ENCODE peak calls at places on chromosomes 6 and 20, in ten cellular contexts. One of them, this sample, is unnamed.

GRCh38 chr20:64224344-64225165 is 31.0 kb upstream of the PCMTD2 start:
- DNase-seq in body of pancreas: no peak
- DNase-seq in substantia nigra: no peak
- DNase-seq in A549: no peak
- DNase-seq in CD8-positive, alpha-beta memory T cell: no peak
- DNase-seq in coronary artery: no peak
- DNase-seq in aorta: no peak
- DNase-seq in RWPE1: peak
- DNase-seq in IMR-90: peak
- DNase-seq in pancreas: no peak
- DNase-seq in this sample: no peak

GRCh38 chr6:132096996-132097395 is 145.8 kb upstream of the CCN2 start:
- DNase-seq in CD8-positive, alpha-beta memory T cell: no peak
- DNase-seq in RWPE1: no peak
- DNase-seq in IMR-90: no peak
- DNase-seq in pancreas: no peak
- DNase-seq in substantia nigra: no peak
- DNase-seq in A549: no peak
- DNase-seq in body of pancreas: no peak
- DNase-seq in aorta: no peak
- DNase-seq in coronary artery: no peak
- DNase-seq in this sample: no peak

GRCh38 chr6:30334077-30334476 is 7.3 kb downstream of the TRIM39 start:
- DNase-seq in body of pancreas: no peak
- DNase-seq in pancreas: no peak
- DNase-seq in aorta: no peak
- DNase-seq in coronary artery: no peak
- DNase-seq in CD8-positive, alpha-beta memory T cell: no peak
- DNase-seq in A549: no peak
- DNase-seq in IMR-90: peak
- DNase-seq in substantia nigra: no peak
- DNase-seq in RWPE1: no peak
- DNase-seq in this sample: no peak

GRCh38 chr20:44494681-44495080 is 19.0 kb downstream of the TTPAL start:
- DNase-seq in RWPE1: no peak
- DNase-seq in A549: no peak
- DNase-seq in pancreas: no peak
- DNase-seq in CD8-positive, alpha-beta memory T cell: no peak
- DNase-seq in substantia nigra: no peak
- DNase-seq in IMR-90: no peak
- DNase-seq in body of pancreas: no peak
- DNase-seq in aorta: no peak
- DNase-seq in coronary artery: no peak
- DNase-seq in this sample: no peak

GRCh38 chr20:62083312-62083711 is 17.6 kb upstream of the TAF4 start:
- DNase-seq in A549: no peak
- DNase-seq in CD8-positive, alpha-beta memory T cell: no peak
- DNase-seq in RWPE1: no peak
- DNase-seq in substantia nigra: no peak
- DNase-seq in body of pancreas: no peak
- DNase-seq in pancreas: no peak
- DNase-seq in aorta: no peak
- DNase-seq in IMR-90: no peak
- DNase-seq in coronary artery: no peak
- DNase-seq in this sample: no peak

GRCh38 chr6:121093928-121094327 is 240.4 kb downstream of the TBC1D32 start:
- DNase-seq in aorta: no peak
- DNase-seq in body of pancreas: no peak
- DNase-seq in A549: no peak
- DNase-seq in substantia nigra: no peak
- DNase-seq in IMR-90: peak
- DNase-seq in pancreas: no peak
- DNase-seq in RWPE1: peak
- DNase-seq in CD8-positive, alpha-beta memory T cell: no peak
- DNase-seq in coronary artery: no peak
- DNase-seq in this sample: no peak

GRCh38 chr6:134058622-134059366 is 6.4 kb upstream of the SLC2A12 start:
- DNase-seq in CD8-positive, alpha-beta memory T cell: no peak
- DNase-seq in substantia nigra: no peak
- DNase-seq in RWPE1: no peak
- DNase-seq in IMR-90: peak
- DNase-seq in aorta: no peak
- DNase-seq in pancreas: no peak
- DNase-seq in body of pancreas: no peak
- DNase-seq in A549: no peak
- DNase-seq in coronary artery: no peak
- DNase-seq in this sample: no peak

GRCh38 chr6:167791780-167792478 is 34.8 kb upstream of the AFDN start:
- DNase-seq in coronary artery: no peak
- DNase-seq in RWPE1: no peak
- DNase-seq in IMR-90: no peak
- DNase-seq in aorta: no peak
- DNase-seq in body of pancreas: no peak
- DNase-seq in pancreas: no peak
- DNase-seq in substantia nigra: no peak
- DNase-seq in CD8-positive, alpha-beta memory T cell: no peak
- DNase-seq in A549: no peak
- DNase-seq in this sample: no peak

GRCh38 chr6:10413850-10414765 is 766 bp downstream of the TFAP2A start:
- DNase-seq in coronary artery: no peak
- DNase-seq in substantia nigra: no peak
- DNase-seq in A549: peak
- DNase-seq in IMR-90: no peak
- DNase-seq in RWPE1: peak
- DNase-seq in aorta: no peak
- DNase-seq in pancreas: no peak
- DNase-seq in CD8-positive, alpha-beta memory T cell: no peak
- DNase-seq in body of pancreas: no peak
- DNase-seq in this sample: no peak

GRCh38 chr20:36061754-36062153 is 92.8 kb upstream of the EPB41L1 start:
- DNase-seq in pancreas: no peak
- DNase-seq in RWPE1: no peak
- DNase-seq in substantia nigra: no peak
- DNase-seq in body of pancreas: no peak
- DNase-seq in CD8-positive, alpha-beta memory T cell: no peak
- DNase-seq in IMR-90: no peak
- DNase-seq in A549: no peak
- DNase-seq in aorta: no peak
- DNase-seq in coronary artery: no peak
- DNase-seq in this sample: no peak

GRCh38 chr6:75526502-75527127 is 33.0 kb upstream of the FILIP1 start:
- DNase-seq in coronary artery: no peak
- DNase-seq in pancreas: no peak
- DNase-seq in substantia nigra: peak
- DNase-seq in body of pancreas: peak
- DNase-seq in CD8-positive, alpha-beta memory T cell: peak
- DNase-seq in A549: peak
- DNase-seq in RWPE1: peak
- DNase-seq in IMR-90: peak
- DNase-seq in aorta: no peak
- DNase-seq in this sample: no peak

GRCh38 chr20:37435607-37436006 is 85.4 kb upstream of the NNAT start:
- DNase-seq in A549: no peak
- DNase-seq in RWPE1: no peak
- DNase-seq in aorta: no peak
- DNase-seq in CD8-positive, alpha-beta memory T cell: no peak
- DNase-seq in pancreas: no peak
- DNase-seq in coronary artery: no peak
- DNase-seq in substantia nigra: no peak
- DNase-seq in IMR-90: no peak
- DNase-seq in body of pancreas: no peak
- DNase-seq in this sample: no peak

GRCh38 chr6:21596379-21597242 is 3.1 kb downstream of the SOX4 start:
- DNase-seq in CD8-positive, alpha-beta memory T cell: peak
- DNase-seq in RWPE1: peak
- DNase-seq in substantia nigra: no peak
- DNase-seq in pancreas: peak
- DNase-seq in A549: peak
- DNase-seq in aorta: peak
- DNase-seq in IMR-90: peak
- DNase-seq in body of pancreas: peak
- DNase-seq in coronary artery: peak
- DNase-seq in this sample: peak

GRCh38 chr6:21597243-21597682 is 3.7 kb downstream of the SOX4 start:
- DNase-seq in pancreas: no peak
- DNase-seq in IMR-90: no peak
- DNase-seq in CD8-positive, alpha-beta memory T cell: no peak
- DNase-seq in body of pancreas: no peak
- DNase-seq in substantia nigra: no peak
- DNase-seq in RWPE1: no peak
- DNase-seq in A549: no peak
- DNase-seq in coronary artery: no peak
- DNase-seq in aorta: no peak
- DNase-seq in this sample: no peak

GRCh38 chr6:21598662-21599061 is 5.1 kb downstream of the SOX4 start:
- DNase-seq in RWPE1: no peak
- DNase-seq in pancreas: no peak
- DNase-seq in aorta: no peak
- DNase-seq in body of pancreas: no peak
- DNase-seq in substantia nigra: no peak
- DNase-seq in IMR-90: no peak
- DNase-seq in coronary artery: no peak
- DNase-seq in A549: no peak
- DNase-seq in CD8-positive, alpha-beta memory T cell: no peak
- DNase-seq in this sample: no peak

GRCh38 chr6:21599074-21599639 is 5.6 kb downstream of the SOX4 start:
- DNase-seq in CD8-positive, alpha-beta memory T cell: no peak
- DNase-seq in pancreas: no peak
- DNase-seq in aorta: no peak
- DNase-seq in body of pancreas: no peak
- DNase-seq in RWPE1: no peak
- DNase-seq in substantia nigra: no peak
- DNase-seq in A549: no peak
- DNase-seq in coronary artery: no peak
- DNase-seq in IMR-90: no peak
- DNase-seq in this sample: no peak

GRCh38 chr6:21597706-21598273 is 4.2 kb downstream of the SOX4 start:
- DNase-seq in aorta: no peak
- DNase-seq in IMR-90: no peak
- DNase-seq in coronary artery: no peak
- DNase-seq in substantia nigra: no peak
- DNase-seq in CD8-positive, alpha-beta memory T cell: no peak
- DNase-seq in RWPE1: peak
- DNase-seq in body of pancreas: no peak
- DNase-seq in A549: no peak
- DNase-seq in pancreas: no peak
- DNase-seq in this sample: no peak
- H3K27ac ChIP-seq in aorta: no peak
- H3K27ac ChIP-seq in IMR-90: peak
- H3K27ac ChIP-seq in coronary artery: no peak
- H3K27ac ChIP-seq in substantia nigra: no peak
- H3K27ac ChIP-seq in CD8-positive, alpha-beta memory T cell: no peak
- H3K27ac ChIP-seq in RWPE1: no peak
- H3K27ac ChIP-seq in body of pancreas: no peak
- H3K27ac ChIP-seq in A549: peak
- H3K27ac ChIP-seq in pancreas: peak
- H3K27ac ChIP-seq in this sample: no peak

DNA sequence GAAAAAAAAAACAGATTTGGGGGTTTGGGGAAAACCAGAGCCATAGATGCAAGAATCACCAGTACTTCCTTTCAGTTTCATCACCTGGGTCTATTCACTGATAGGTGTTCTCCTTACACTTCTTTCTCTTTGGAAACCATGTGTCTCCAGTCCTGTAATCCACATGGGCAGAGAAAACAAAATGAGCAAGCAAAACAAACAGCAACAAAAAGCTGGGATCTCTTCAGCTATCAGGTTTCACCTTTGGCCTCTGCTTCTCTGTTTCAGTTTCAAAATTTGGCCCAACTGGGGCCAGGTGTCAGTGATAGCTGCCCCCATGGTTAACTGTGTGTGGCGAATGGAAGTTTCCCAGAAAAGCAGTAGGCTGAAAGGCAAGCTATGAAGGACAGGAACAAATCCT is 220.0 kb upstream of the THBS2 start:
- DNase-seq in pancreas: no peak
- DNase-seq in aorta: no peak
- DNase-seq in IMR-90: no peak
- DNase-seq in RWPE1: no peak
- DNase-seq in A549: no peak
- DNase-seq in body of pancreas: no peak
- DNase-seq in substantia nigra: no peak
- DNase-seq in coronary artery: no peak
- DNase-seq in CD8-positive, alpha-beta memory T cell: no peak
- DNase-seq in this sample: no peak
- H3K27ac ChIP-seq in pancreas: no peak
- H3K27ac ChIP-seq in aorta: no peak
- H3K27ac ChIP-seq in IMR-90: no peak
- H3K27ac ChIP-seq in RWPE1: no peak
- H3K27ac ChIP-seq in A549: no peak
- H3K27ac ChIP-seq in body of pancreas: no peak
- H3K27ac ChIP-seq in substantia nigra: no peak
- H3K27ac ChIP-seq in coronary artery: no peak
- H3K27ac ChIP-seq in CD8-positive, alpha-beta memory T cell: no peak
- H3K27ac ChIP-seq in this sample: no peak

DNA sequence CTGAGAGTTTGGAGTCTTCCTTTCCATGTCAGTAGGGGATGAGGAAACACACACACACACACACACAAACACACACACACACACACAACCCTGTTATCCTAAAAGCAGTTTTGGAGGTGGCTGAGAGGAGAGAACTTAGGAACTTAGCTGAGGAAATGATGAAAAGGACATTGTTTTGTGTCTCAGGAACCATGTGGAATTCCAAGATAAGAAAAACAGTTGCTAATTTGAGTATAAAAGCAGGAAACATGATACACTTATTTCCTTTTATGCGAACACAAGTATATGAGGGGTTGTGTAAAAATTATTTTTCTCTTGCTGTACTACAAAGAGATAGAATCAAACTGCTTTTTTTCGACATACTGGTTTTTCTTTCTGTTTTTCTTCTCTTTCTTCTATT is at the start of gene MYCT1:
- DNase-seq in pancreas: no peak
- DNase-seq in RWPE1: no peak
- DNase-seq in A549: no peak
- DNase-seq in IMR-90: peak
- DNase-seq in body of pancreas: no peak
- DNase-seq in CD8-positive, alpha-beta memory T cell: no peak
- DNase-seq in coronary artery: no peak
- DNase-seq in substantia nigra: no peak
- DNase-seq in aorta: no peak
- DNase-seq in this sample: no peak
- H3K27ac ChIP-seq in pancreas: no peak
- H3K27ac ChIP-seq in RWPE1: no peak
- H3K27ac ChIP-seq in A549: no peak
- H3K27ac ChIP-seq in IMR-90: peak
- H3K27ac ChIP-seq in body of pancreas: no peak
- H3K27ac ChIP-seq in CD8-positive, alpha-beta memory T cell: no peak
- H3K27ac ChIP-seq in coronary artery: no peak
- H3K27ac ChIP-seq in substantia nigra: no peak
- H3K27ac ChIP-seq in aorta: no peak
- H3K27ac ChIP-seq in this sample: no peak

DNA sequence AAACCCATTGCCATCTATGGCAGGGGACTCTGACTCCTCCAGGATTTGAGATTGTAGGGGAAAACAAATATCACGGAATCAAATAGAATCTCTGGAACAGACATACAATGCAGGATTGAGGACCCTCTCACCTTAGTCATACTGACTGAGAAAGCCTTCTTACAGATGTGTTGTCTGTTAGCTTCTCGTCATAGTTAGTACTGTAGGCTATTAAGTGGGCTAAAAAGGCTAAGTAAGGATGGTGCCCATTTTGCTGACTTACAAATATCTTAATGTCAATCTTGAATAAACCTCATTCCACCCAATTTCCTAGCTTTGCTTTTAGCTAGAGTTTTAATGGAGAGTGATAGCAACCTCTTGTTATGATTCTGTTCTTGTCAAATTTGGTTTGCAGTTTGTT is 352.4 kb downstream of the QKI start:
- DNase-seq in pancreas: no peak
- DNase-seq in RWPE1: no peak
- DNase-seq in aorta: no peak
- DNase-seq in body of pancreas: no peak
- DNase-seq in A549: no peak
- DNase-seq in CD8-positive, alpha-beta memory T cell: no peak
- DNase-seq in substantia nigra: no peak
- DNase-seq in IMR-90: no peak
- DNase-seq in coronary artery: no peak
- DNase-seq in this sample: no peak
- H3K27ac ChIP-seq in pancreas: no peak
- H3K27ac ChIP-seq in RWPE1: no peak
- H3K27ac ChIP-seq in aorta: no peak
- H3K27ac ChIP-seq in body of pancreas: no peak
- H3K27ac ChIP-seq in A549: no peak
- H3K27ac ChIP-seq in CD8-positive, alpha-beta memory T cell: no peak
- H3K27ac ChIP-seq in substantia nigra: no peak
- H3K27ac ChIP-seq in IMR-90: no peak
- H3K27ac ChIP-seq in coronary artery: no peak
- H3K27ac ChIP-seq in this sample: no peak